ENCODE peak calls at places on chromosomes 3 and 15, in five cellular contexts. X is A549, T is mammary epithelial cell, I is fibroblast of pulmonary artery, U is body of pancreas. F is an unnamed sample.

GRCh38 chr3:22940285-22940684 is 262.8 kb upstream of the UBE2E2 start:
- DNase-seq in X (no peak), T (no peak), I (no peak), U (no peak), F (no peak)

GRCh38 chr3:184345678-184346144 is 8.3 kb downstream of the FAM131A start:
- DNase-seq in X (peak; percentile 68), T (peak; percentile 72), I (peak; percentile 67), U (peak; percentile 72), F (peak; percentile 77)

GRCh38 chr3:56076746-56077145 is 391.5 kb downstream of the ERC2 start:
- DNase-seq in X (no peak), T (peak; percentile 44), I (no peak), U (peak; percentile 15), F (peak; percentile 21)

GRCh38 chr15:95733931-95734330 is 596.6 kb upstream of the NR2F2 start:
- DNase-seq in X (no peak), T (no peak), I (no peak), U (no peak), F (no peak)

GRCh38 chr3:46442591-46443530 is 21.8 kb downstream of the LTF start:
- DNase-seq in X (peak; percentile 51), T (no peak), I (no peak), U (peak; percentile 54), F (peak; percentile 41)

GRCh38 chr3:96813820-96814580 is 394 bp upstream of the EPHA6 start:
- DNase-seq in X (peak; percentile 50), T (peak; percentile 37), I (peak; percentile 44), U (peak; percentile 46), F (peak; percentile 57)

GRCh38 chr3:111951032-111951431 is 27.8 kb upstream of the ABHD10 start:
- DNase-seq in X (no peak), T (no peak), I (no peak), U (no peak), F (no peak)

GRCh38 chr15:58631319-58631718 is 118.2 kb downstream of the ADAM10 start:
- DNase-seq in X (no peak), T (no peak), I (peak; percentile 5), U (no peak), F (no peak)

GRCh38 chr15:78930577-78931388 is 14.1 kb downstream of the CTSH start:
- DNase-seq in X (peak; percentile 82), T (peak; percentile 100), I (peak; percentile 74), U (no peak), F (peak; percentile 75)

GRCh38 chr3:71958533-71958932 is 173.6 kb upstream of the PROK2 start:
- DNase-seq in X (no peak), T (no peak), I (no peak), U (no peak), F (no peak)

GRCh38 chr3:27633224-27633545 is 88.9 kb downstream of the EOMES start:
- DNase-seq in X (no peak), T (no peak), I (peak; percentile 56), U (no peak), F (peak; percentile 73)

GRCh38 chr3:126528419-126528799 is 4.5 kb downstream of the CHST13 start:
- DNase-seq in X (no peak), T (no peak), I (no peak), U (no peak), F (no peak)

GRCh38 chr3:42533161-42533897 is 30.9 kb downstream of the VIPR1 start:
- DNase-seq in X (no peak), T (no peak), I (no peak), U (no peak), F (no peak)

GRCh38 chr3:83894223-83894622 is 1064.6 kb upstream of the CADM2 start:
- DNase-seq in X (no peak), T (no peak), I (no peak), U (no peak), F (no peak)

GRCh38 chr3:137263982-137264777 is 306.4 kb downstream of the IL20RB start:
- DNase-seq in X (no peak), T (no peak), I (no peak), U (peak; percentile 18), F (no peak)

GRCh38 chr15:92142242-92143232 is 251.1 kb upstream of the ST8SIA2 start:
- DNase-seq in X (no peak), T (no peak), I (peak; percentile 14), U (no peak), F (no peak)

GRCh38 chr3:126548556-126549466 is 9.9 kb downstream of the C3orf22 start:
- DNase-seq in X (no peak), T (no peak), I (no peak), U (no peak), F (no peak)

GRCh38 chr15:100728371-100729201 is 126.2 kb downstream of the ASB7 start:
- DNase-seq in X (no peak), T (no peak), I (no peak), U (no peak), F (no peak)

GRCh38 chr15:68518046-68518445 is 60.7 kb upstream of the CORO2B start:
- DNase-seq in X (no peak), T (no peak), I (no peak), U (no peak), F (no peak)

GRCh38 chr3:129549006-129549800 is 6.2 kb downstream of the H1-8 start:
- DNase-seq in X (peak; percentile 24), T (peak; percentile 60), I (peak; percentile 36), U (no peak), F (peak; percentile 53)

GRCh38 chr3:150091626-150092025 is 120.9 kb upstream of the PFN2 start:
- DNase-seq in X (no peak), T (no peak), I (no peak), U (no peak), F (no peak)

GRCh38 chr15:39270976-39271375 is 309.9 kb upstream of the THBS1 start:
- DNase-seq in X (peak; percentile 45), T (peak; percentile 80), I (peak; percentile 91), U (peak; percentile 54), F (peak; percentile 74)

GRCh38 chr3:129688310-129688895 is 81.9 kb upstream of the PLXND1 start:
- DNase-seq in X (peak; percentile 58), T (no peak), I (peak; percentile 71), U (peak; percentile 78), F (peak; percentile 39)

GRCh38 chr3:183153210-183153950 is 9.2 kb downstream of the LAMP3 start:
- DNase-seq in X (no peak), T (no peak), I (no peak), U (no peak), F (no peak)

GRCh38 chr3:183155499-183155898 is 7.0 kb downstream of the LAMP3 start:
- DNase-seq in X (no peak), T (no peak), I (no peak), U (no peak), F (no peak)

GRCh38 chr3:183149915-183150825 is 12.4 kb downstream of the LAMP3 start:
- DNase-seq in X (no peak), T (no peak), I (peak; percentile 62), U (no peak), F (peak; percentile 29)

GRCh38 chr3:183151086-183151485 is 11.4 kb downstream of the LAMP3 start:
- DNase-seq in X (no peak), T (no peak), I (no peak), U (no peak), F (no peak)

GRCh38 chr3:183151716-183152385 is 10.7 kb downstream of the LAMP3 start:
- DNase-seq in X (no peak), T (no peak), I (no peak), U (no peak), F (no peak)
- H3K4me3 ChIP-seq in X (no peak overlapping the region), T (no peak overlapping the region), I (no peak overlapping the region), U (no peak overlapping the region), F (no peak overlapping the region)

GRCh38 chr15:60070838-60071493 is 66.9 kb downstream of the FOXB1 start:
- DNase-seq in X (peak; percentile 19), T (peak; percentile 86), I (peak; percentile 83), U (no peak), F (peak; percentile 85)
- H3K4me3 ChIP-seq in X (no peak overlapping the region), T (peak overlapping the region; percentile 23), I (no peak overlapping the region), U (no peak overlapping the region), F (no peak overlapping the region)

GRCh38 chr3:62318752-62319569 is 54.4 kb downstream of the FEZF2 start:
- DNase-seq in X (peak; percentile 85), T (peak; percentile 87), I (peak; percentile 86), U (peak; percentile 88), F (peak; percentile 79)
- H3K4me3 ChIP-seq in X (peak overlapping the region; percentile 68), T (peak overlapping the region; percentile 67), I (peak overlapping the region; percentile 81), U (peak overlapping the region; percentile 13), F (peak overlapping the region; percentile 76)

GRCh38 chr3:170364965-170365364 is 7.5 kb downstream of the SKIL start:
- DNase-seq in X (no peak), T (no peak), I (no peak), U (no peak), F (no peak)
- H3K4me3 ChIP-seq in X (peak overlapping the region; percentile 26), T (no peak overlapping the region), I (no peak overlapping the region), U (no peak overlapping the region), F (no peak overlapping the region)

DNA sequence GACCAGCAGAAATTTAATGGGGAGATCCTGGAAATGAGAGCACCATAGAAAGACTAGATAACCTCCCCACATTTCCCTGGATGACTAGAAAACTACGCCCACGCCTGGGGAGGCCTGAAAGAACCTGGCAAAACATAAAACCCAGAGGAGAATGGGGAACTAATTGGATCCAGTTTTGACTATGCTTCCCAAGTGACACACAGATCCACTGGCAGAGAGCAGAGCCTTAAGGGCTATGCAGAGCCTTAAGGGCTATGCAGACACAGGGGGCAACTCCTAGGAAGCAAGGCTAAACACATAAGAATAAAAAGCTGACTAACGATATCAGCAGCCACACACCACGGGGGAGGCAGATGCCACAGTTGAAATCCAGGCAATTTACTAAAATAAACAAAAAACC is 43.1 kb upstream of the HEG1 start:
- DNase-seq in X (no peak), T (no peak), I (no peak), U (no peak), F (peak; percentile 37)
- H3K4me3 ChIP-seq in X (no peak overlapping the region), T (no peak overlapping the region), I (no peak overlapping the region), U (no peak overlapping the region), F (no peak overlapping the region)